ENCODE peak calls at places on chromosomes 6 and 20, in nine cellular contexts. U is activated CD8-positive, alpha-beta memory T cell treated with anti-CD3 and anti-CD28 coated beads, Interleukin-2, amount 50 U/mL, for 48 hours; C is AG10803; F is cardiac fibroblast; D is fibroblast of gingiva; R is activated naive CD4-positive, alpha-beta T cell; K is hepatic stellate cell; J is NAMALWA; A is CD8-positive, alpha-beta T cell. N is an unnamed sample.

GRCh38 chr6:118325220-118325860 is 222.8 kb upstream of the PLN start:
- DNase-seq in J (no peak), C (peak; percentile 3), U (no peak), A (no peak), D (peak; percentile 31), R (no peak), K (no peak), F (no peak), N (no peak)

GRCh38 chr6:118804091-118804490 is 89.9 kb upstream of the ASF1A start:
- DNase-seq in F (no peak), D (no peak), R (no peak), C (peak; percentile 6), J (no peak), U (no peak), K (no peak), A (no peak), N (no peak)

GRCh38 chr20:62430871-62431447 is 3.6 kb upstream of the RBBP8NL start:
- DNase-seq in U (no peak), F (no peak), A (no peak), R (no peak), C (no peak), K (no peak), J (no peak), D (no peak), N (no peak)

GRCh38 chr20:16947346-16947943 is 199.3 kb downstream of the OTOR start:
- DNase-seq in K (no peak), U (no peak), J (no peak), D (no peak), A (no peak), R (no peak), C (peak; percentile 40), F (no peak), N (no peak)

GRCh38 chr6:1608222-1608975 is 1.3 kb upstream of the FOXC1 start:
- DNase-seq in K (no peak), D (no peak), C (no peak), U (no peak), A (no peak), R (no peak), J (no peak), F (no peak), N (no peak)

GRCh38 chr6:3867616-3868502 is 18.7 kb downstream of the FAM50B start:
- DNase-seq in J (no peak), R (no peak), K (no peak), U (no peak), F (peak; percentile 50), D (peak; percentile 88), C (peak; percentile 82), A (no peak), N (no peak)

GRCh38 chr6:37314803-37315515 is 38.8 kb upstream of the RNF8 start:
- DNase-seq in D (no peak), C (peak; percentile 12), R (no peak), U (peak; percentile 62), K (peak; percentile 17), A (no peak), F (peak; percentile 63), J (peak; percentile 68), N (no peak)

GRCh38 chr6:13355969-13356368 is 27.6 kb upstream of the TBC1D7 start:
- DNase-seq in R (no peak), J (peak; percentile 84), U (no peak), K (no peak), A (no peak), F (no peak), D (no peak), C (no peak), N (no peak)

GRCh38 chr6:154754152-154754551 is 20.9 kb downstream of the SCAF8 start:
- DNase-seq in C (peak; percentile 21), A (no peak), R (no peak), J (no peak), U (no peak), D (no peak), K (peak; percentile 15), F (peak; percentile 55), N (no peak)

GRCh38 chr20:49572857-49573256 is 4.9 kb upstream of the PTGIS start:
- DNase-seq in A (no peak), C (no peak), F (no peak), J (no peak), U (peak; percentile 42), R (no peak), K (no peak), D (no peak), N (no peak)

GRCh38 chr6:14922306-14922705 is 323.6 kb upstream of the JARID2 start:
- DNase-seq in K (no peak), C (peak; percentile 13), D (peak; percentile 72), U (peak; percentile 25), R (no peak), J (no peak), A (no peak), F (no peak), N (no peak)

GRCh38 chr6:155510879-155511278 is 55.2 kb upstream of the NOX3 start:
- DNase-seq in A (no peak), J (no peak), D (no peak), R (no peak), C (no peak), U (no peak), F (no peak), K (no peak), N (no peak)

GRCh38 chr20:62501801-62502495 is 26.2 kb upstream of the GATA5 start:
- DNase-seq in K (no peak), D (no peak), F (peak; percentile 90), C (peak; percentile 3), A (peak; percentile 66), R (no peak), U (peak; percentile 77), J (peak; percentile 45), N (no peak)

GRCh38 chr6:147122823-147123222 is 81.4 kb upstream of the STXBP5 start:
- DNase-seq in A (no peak), F (no peak), D (no peak), C (no peak), U (no peak), J (no peak), K (no peak), R (no peak), N (no peak)

GRCh38 chr6:117653949-117654348 is 21.3 kb upstream of the NUS1 start:
- DNase-seq in R (no peak), K (no peak), J (no peak), U (no peak), D (no peak), F (no peak), C (no peak), A (no peak), N (no peak)